ENCODE peak calls at places on chromosomes 11 and 22, in nine cellular contexts. One of them, this sample, is unnamed.

GRCh38 chr11:44424841-44425240 is 114.9 kb upstream of the ALX4 start:
- DNase-seq in activated T-helper 1 cell treated with anti-CD3 and anti-CD28 coated beads, Interleukin-12 subunit alpha, Interleukin-12 subunit beta, Interleukin-2, Interleukin-4 antibody, amounts not matched to agents 30 ng/mL and 10 ng/mL and 1 ng/mL, durations not matched to agents 14 hours and 24 hours and 36 hours: no peak
- DNase-seq in left colon: no peak
- DNase-seq in AG20443: no peak
- DNase-seq in germinal center: no peak
- DNase-seq in A549: no peak
- DNase-seq in neural crest cell: no peak
- DNase-seq in activated naive CD8-positive, alpha-beta T cell treated with anti-CD3 and anti-CD28 coated beads, Interleukin-2, amount 50 U/mL, for 24 hours: no peak
- DNase-seq in NCI-H2171 treated with DMSO at 0.1 percent for 48 hours: no peak
- DNase-seq in this sample: no peak

GRCh38 chr11:110219011-110219785 is 77.2 kb downstream of the RDX start:
- DNase-seq in activated T-helper 1 cell treated with anti-CD3 and anti-CD28 coated beads, Interleukin-12 subunit alpha, Interleukin-12 subunit beta, Interleukin-2, Interleukin-4 antibody, amounts not matched to agents 30 ng/mL and 10 ng/mL and 1 ng/mL, durations not matched to agents 14 hours and 24 hours and 36 hours: no peak
- DNase-seq in left colon: no peak
- DNase-seq in AG20443: no peak
- DNase-seq in germinal center: no peak
- DNase-seq in A549: no peak
- DNase-seq in neural crest cell: no peak
- DNase-seq in activated naive CD8-positive, alpha-beta T cell treated with anti-CD3 and anti-CD28 coated beads, Interleukin-2, amount 50 U/mL, for 24 hours: no peak
- DNase-seq in NCI-H2171 treated with DMSO at 0.1 percent for 48 hours: no peak
- DNase-seq in this sample: no peak

GRCh38 chr11:130413383-130414106 is 14.9 kb downstream of the ADAMTS8 start:
- DNase-seq in activated T-helper 1 cell treated with anti-CD3 and anti-CD28 coated beads, Interleukin-12 subunit alpha, Interleukin-12 subunit beta, Interleukin-2, Interleukin-4 antibody, amounts not matched to agents 30 ng/mL and 10 ng/mL and 1 ng/mL, durations not matched to agents 14 hours and 24 hours and 36 hours: no peak
- DNase-seq in left colon: no peak
- DNase-seq in AG20443: peak
- DNase-seq in germinal center: no peak
- DNase-seq in A549: peak
- DNase-seq in neural crest cell: no peak
- DNase-seq in activated naive CD8-positive, alpha-beta T cell treated with anti-CD3 and anti-CD28 coated beads, Interleukin-2, amount 50 U/mL, for 24 hours: no peak
- DNase-seq in NCI-H2171 treated with DMSO at 0.1 percent for 48 hours: peak
- DNase-seq in this sample: no peak

GRCh38 chr22:50454556-50455075 is 20.2 kb downstream of the SBF1 start:
- DNase-seq in activated T-helper 1 cell treated with anti-CD3 and anti-CD28 coated beads, Interleukin-12 subunit alpha, Interleukin-12 subunit beta, Interleukin-2, Interleukin-4 antibody, amounts not matched to agents 30 ng/mL and 10 ng/mL and 1 ng/mL, durations not matched to agents 14 hours and 24 hours and 36 hours: no peak
- DNase-seq in left colon: no peak
- DNase-seq in AG20443: no peak
- DNase-seq in germinal center: no peak
- DNase-seq in A549: no peak
- DNase-seq in neural crest cell: no peak
- DNase-seq in activated naive CD8-positive, alpha-beta T cell treated with anti-CD3 and anti-CD28 coated beads, Interleukin-2, amount 50 U/mL, for 24 hours: no peak
- DNase-seq in NCI-H2171 treated with DMSO at 0.1 percent for 48 hours: no peak
- DNase-seq in this sample: no peak

GRCh38 chr22:20013382-20013871 is 3.2 kb downstream of the ARVCF start:
- DNase-seq in activated T-helper 1 cell treated with anti-CD3 and anti-CD28 coated beads, Interleukin-12 subunit alpha, Interleukin-12 subunit beta, Interleukin-2, Interleukin-4 antibody, amounts not matched to agents 30 ng/mL and 10 ng/mL and 1 ng/mL, durations not matched to agents 14 hours and 24 hours and 36 hours: no peak
- DNase-seq in left colon: peak
- DNase-seq in AG20443: peak
- DNase-seq in germinal center: no peak
- DNase-seq in A549: no peak
- DNase-seq in neural crest cell: peak
- DNase-seq in activated naive CD8-positive, alpha-beta T cell treated with anti-CD3 and anti-CD28 coated beads, Interleukin-2, amount 50 U/mL, for 24 hours: peak
- DNase-seq in NCI-H2171 treated with DMSO at 0.1 percent for 48 hours: no peak
- DNase-seq in this sample: peak

GRCh38 chr11:69899957-69900821 is 81.0 kb upstream of the FGF3 start:
- DNase-seq in activated T-helper 1 cell treated with anti-CD3 and anti-CD28 coated beads, Interleukin-12 subunit alpha, Interleukin-12 subunit beta, Interleukin-2, Interleukin-4 antibody, amounts not matched to agents 30 ng/mL and 10 ng/mL and 1 ng/mL, durations not matched to agents 14 hours and 24 hours and 36 hours: no peak
- DNase-seq in left colon: no peak
- DNase-seq in AG20443: peak
- DNase-seq in germinal center: no peak
- DNase-seq in A549: no peak
- DNase-seq in neural crest cell: no peak
- DNase-seq in activated naive CD8-positive, alpha-beta T cell treated with anti-CD3 and anti-CD28 coated beads, Interleukin-2, amount 50 U/mL, for 24 hours: no peak
- DNase-seq in NCI-H2171 treated with DMSO at 0.1 percent for 48 hours: no peak
- DNase-seq in this sample: no peak

GRCh38 chr11:68816251-68816776 is 25.4 kb downstream of the CPT1A start:
- DNase-seq in activated T-helper 1 cell treated with anti-CD3 and anti-CD28 coated beads, Interleukin-12 subunit alpha, Interleukin-12 subunit beta, Interleukin-2, Interleukin-4 antibody, amounts not matched to agents 30 ng/mL and 10 ng/mL and 1 ng/mL, durations not matched to agents 14 hours and 24 hours and 36 hours: no peak
- DNase-seq in left colon: no peak
- DNase-seq in AG20443: no peak
- DNase-seq in germinal center: no peak
- DNase-seq in A549: no peak
- DNase-seq in neural crest cell: no peak
- DNase-seq in activated naive CD8-positive, alpha-beta T cell treated with anti-CD3 and anti-CD28 coated beads, Interleukin-2, amount 50 U/mL, for 24 hours: no peak
- DNase-seq in NCI-H2171 treated with DMSO at 0.1 percent for 48 hours: no peak
- DNase-seq in this sample: no peak

GRCh38 chr11:76946223-76946622 is 85.5 kb downstream of the ACER3 start:
- DNase-seq in activated T-helper 1 cell treated with anti-CD3 and anti-CD28 coated beads, Interleukin-12 subunit alpha, Interleukin-12 subunit beta, Interleukin-2, Interleukin-4 antibody, amounts not matched to agents 30 ng/mL and 10 ng/mL and 1 ng/mL, durations not matched to agents 14 hours and 24 hours and 36 hours: no peak
- DNase-seq in left colon: no peak
- DNase-seq in AG20443: no peak
- DNase-seq in germinal center: no peak
- DNase-seq in A549: no peak
- DNase-seq in neural crest cell: no peak
- DNase-seq in activated naive CD8-positive, alpha-beta T cell treated with anti-CD3 and anti-CD28 coated beads, Interleukin-2, amount 50 U/mL, for 24 hours: no peak
- DNase-seq in NCI-H2171 treated with DMSO at 0.1 percent for 48 hours: no peak
- DNase-seq in this sample: no peak

GRCh38 chr22:49104434-49104833 is 723.2 kb downstream of the BRD1 start:
- DNase-seq in activated T-helper 1 cell treated with anti-CD3 and anti-CD28 coated beads, Interleukin-12 subunit alpha, Interleukin-12 subunit beta, Interleukin-2, Interleukin-4 antibody, amounts not matched to agents 30 ng/mL and 10 ng/mL and 1 ng/mL, durations not matched to agents 14 hours and 24 hours and 36 hours: no peak
- DNase-seq in left colon: no peak
- DNase-seq in AG20443: no peak
- DNase-seq in germinal center: no peak
- DNase-seq in A549: no peak
- DNase-seq in neural crest cell: no peak
- DNase-seq in activated naive CD8-positive, alpha-beta T cell treated with anti-CD3 and anti-CD28 coated beads, Interleukin-2, amount 50 U/mL, for 24 hours: no peak
- DNase-seq in NCI-H2171 treated with DMSO at 0.1 percent for 48 hours: no peak
- DNase-seq in this sample: no peak

GRCh38 chr22:44369916-44370804 is 57.4 kb upstream of the SHISAL1 start:
- DNase-seq in activated T-helper 1 cell treated with anti-CD3 and anti-CD28 coated beads, Interleukin-12 subunit alpha, Interleukin-12 subunit beta, Interleukin-2, Interleukin-4 antibody, amounts not matched to agents 30 ng/mL and 10 ng/mL and 1 ng/mL, durations not matched to agents 14 hours and 24 hours and 36 hours: no peak
- DNase-seq in left colon: no peak
- DNase-seq in AG20443: no peak
- DNase-seq in germinal center: no peak
- DNase-seq in A549: no peak
- DNase-seq in neural crest cell: no peak
- DNase-seq in activated naive CD8-positive, alpha-beta T cell treated with anti-CD3 and anti-CD28 coated beads, Interleukin-2, amount 50 U/mL, for 24 hours: no peak
- DNase-seq in NCI-H2171 treated with DMSO at 0.1 percent for 48 hours: no peak
- DNase-seq in this sample: no peak

GRCh38 chr11:70410276-70410675 is 11.9 kb downstream of the CTTN start:
- DNase-seq in activated T-helper 1 cell treated with anti-CD3 and anti-CD28 coated beads, Interleukin-12 subunit alpha, Interleukin-12 subunit beta, Interleukin-2, Interleukin-4 antibody, amounts not matched to agents 30 ng/mL and 10 ng/mL and 1 ng/mL, durations not matched to agents 14 hours and 24 hours and 36 hours: no peak
- DNase-seq in left colon: no peak
- DNase-seq in AG20443: no peak
- DNase-seq in germinal center: no peak
- DNase-seq in A549: no peak
- DNase-seq in neural crest cell: no peak
- DNase-seq in activated naive CD8-positive, alpha-beta T cell treated with anti-CD3 and anti-CD28 coated beads, Interleukin-2, amount 50 U/mL, for 24 hours: no peak
- DNase-seq in NCI-H2171 treated with DMSO at 0.1 percent for 48 hours: peak
- DNase-seq in this sample: no peak

GRCh38 chr11:73223998-73224730 is 6.1 kb downstream of the P2RY2 start:
- DNase-seq in activated T-helper 1 cell treated with anti-CD3 and anti-CD28 coated beads, Interleukin-12 subunit alpha, Interleukin-12 subunit beta, Interleukin-2, Interleukin-4 antibody, amounts not matched to agents 30 ng/mL and 10 ng/mL and 1 ng/mL, durations not matched to agents 14 hours and 24 hours and 36 hours: no peak
- DNase-seq in left colon: no peak
- DNase-seq in AG20443: no peak
- DNase-seq in germinal center: no peak
- DNase-seq in A549: no peak
- DNase-seq in neural crest cell: no peak
- DNase-seq in activated naive CD8-positive, alpha-beta T cell treated with anti-CD3 and anti-CD28 coated beads, Interleukin-2, amount 50 U/mL, for 24 hours: no peak
- DNase-seq in NCI-H2171 treated with DMSO at 0.1 percent for 48 hours: no peak
- DNase-seq in this sample: no peak

This sample was measured in OCI-LY7.